ENCODE peak calls at places on chromosome 11, in seven cellular contexts. One of them, this sample, is unnamed.

GRCh38 chr11:109236696-109237095 is 185.3 kb upstream of the C11orf87 start:
- DNase-seq in sigmoid colon: no peak
- DNase-seq in left ventricle myocardium inferior: no peak
- DNase-seq in fibroblast of lung: no peak
- DNase-seq in effector memory CD4-positive, alpha-beta T cell: no peak
- DNase-seq in adipocyte: no peak
- DNase-seq in heart right ventricle: no peak
- DNase-seq in this sample: no peak

GRCh38 chr11:71454470-71455113 is 1.6 kb downstream of the NADSYN1 start:
- DNase-seq in sigmoid colon: peak; percentile 46
- DNase-seq in left ventricle myocardium inferior: no peak
- DNase-seq in fibroblast of lung: no peak
- DNase-seq in effector memory CD4-positive, alpha-beta T cell: no peak
- DNase-seq in adipocyte: no peak
- DNase-seq in heart right ventricle: no peak
- DNase-seq in this sample: no peak

GRCh38 chr11:86990079-86990478 is 34.9 kb upstream of the FZD4 start:
- DNase-seq in sigmoid colon: no peak
- DNase-seq in left ventricle myocardium inferior: no peak
- DNase-seq in fibroblast of lung: peak; percentile 17
- DNase-seq in effector memory CD4-positive, alpha-beta T cell: no peak
- DNase-seq in adipocyte: peak; percentile 23
- DNase-seq in heart right ventricle: no peak
- DNase-seq in this sample: no peak

GRCh38 chr11:86931965-86932332 is 23.2 kb downstream of the FZD4 start:
- DNase-seq in sigmoid colon: no peak
- DNase-seq in left ventricle myocardium inferior: no peak
- DNase-seq in fibroblast of lung: peak; percentile 57
- DNase-seq in effector memory CD4-positive, alpha-beta T cell: no peak
- DNase-seq in adipocyte: peak; percentile 36
- DNase-seq in heart right ventricle: peak; percentile 47
- DNase-seq in this sample: peak; percentile 66

GRCh38 chr11:34970480-34970879 is 54.1 kb downstream of the PDHX start:
- DNase-seq in sigmoid colon: no peak
- DNase-seq in left ventricle myocardium inferior: no peak
- DNase-seq in fibroblast of lung: no peak
- DNase-seq in effector memory CD4-positive, alpha-beta T cell: no peak
- DNase-seq in adipocyte: peak; percentile 79
- DNase-seq in heart right ventricle: no peak
- DNase-seq in this sample: no peak

GRCh38 chr11:4134844-4135243 is 40.2 kb downstream of the RRM1 start:
- DNase-seq in sigmoid colon: no peak
- DNase-seq in left ventricle myocardium inferior: no peak
- DNase-seq in fibroblast of lung: peak; percentile 18
- DNase-seq in effector memory CD4-positive, alpha-beta T cell: no peak
- DNase-seq in adipocyte: peak; percentile 24
- DNase-seq in heart right ventricle: no peak
- DNase-seq in this sample: peak; percentile 27

GRCh38 chr11:126631399-126631798 is 275.9 kb downstream of the ST3GAL4 start:
- DNase-seq in sigmoid colon: no peak
- DNase-seq in left ventricle myocardium inferior: no peak
- DNase-seq in fibroblast of lung: no peak
- DNase-seq in effector memory CD4-positive, alpha-beta T cell: no peak
- DNase-seq in adipocyte: no peak
- DNase-seq in heart right ventricle: no peak
- DNase-seq in this sample: no peak

GRCh38 chr11:71218789-71219499 is 33.4 kb downstream of the SHANK2 start:
- DNase-seq in sigmoid colon: peak; percentile 9
- DNase-seq in left ventricle myocardium inferior: no peak
- DNase-seq in fibroblast of lung: no peak
- DNase-seq in effector memory CD4-positive, alpha-beta T cell: no peak
- DNase-seq in adipocyte: no peak
- DNase-seq in heart right ventricle: no peak
- DNase-seq in this sample: no peak

GRCh38 chr11:45879803-45880685 is 5.4 kb upstream of the MAPK8IP1 start:
- DNase-seq in sigmoid colon: no peak
- DNase-seq in left ventricle myocardium inferior: no peak
- DNase-seq in fibroblast of lung: no peak
- DNase-seq in effector memory CD4-positive, alpha-beta T cell: no peak
- DNase-seq in adipocyte: no peak
- DNase-seq in heart right ventricle: no peak
- DNase-seq in this sample: peak; percentile 63

GRCh38 chr11:76735841-76736240 is 47.3 kb upstream of the TSKU start:
- DNase-seq in sigmoid colon: no peak
- DNase-seq in left ventricle myocardium inferior: no peak
- DNase-seq in fibroblast of lung: no peak
- DNase-seq in effector memory CD4-positive, alpha-beta T cell: no peak
- DNase-seq in adipocyte: no peak
- DNase-seq in heart right ventricle: no peak
- DNase-seq in this sample: no peak

GRCh38 chr11:63583288-63583687 is 20.1 kb upstream of the PLAAT2 start:
- DNase-seq in sigmoid colon: no peak
- DNase-seq in left ventricle myocardium inferior: no peak
- DNase-seq in fibroblast of lung: no peak
- DNase-seq in effector memory CD4-positive, alpha-beta T cell: no peak
- DNase-seq in adipocyte: no peak
- DNase-seq in heart right ventricle: no peak
- DNase-seq in this sample: peak; percentile 68

GRCh38 chr11:102287963-102288744 is 29.1 kb upstream of the BIRC3 start:
- DNase-seq in sigmoid colon: no peak
- DNase-seq in left ventricle myocardium inferior: no peak
- DNase-seq in fibroblast of lung: peak; percentile 85
- DNase-seq in effector memory CD4-positive, alpha-beta T cell: no peak
- DNase-seq in adipocyte: peak; percentile 94
- DNase-seq in heart right ventricle: peak; percentile 55
- DNase-seq in this sample: peak; percentile 70

GRCh38 chr11:3341298-3341697 is 37.6 kb downstream of the ZNF195 start:
- DNase-seq in sigmoid colon: no peak
- DNase-seq in left ventricle myocardium inferior: peak; percentile 31
- DNase-seq in fibroblast of lung: peak; percentile 32
- DNase-seq in effector memory CD4-positive, alpha-beta T cell: peak; percentile 20
- DNase-seq in adipocyte: peak; percentile 33
- DNase-seq in heart right ventricle: no peak
- DNase-seq in this sample: peak; percentile 27

GRCh38 chr11:31768744-31769143 is 42.4 kb downstream of the PAX6 start:
- DNase-seq in sigmoid colon: no peak
- DNase-seq in left ventricle myocardium inferior: no peak
- DNase-seq in fibroblast of lung: no peak
- DNase-seq in effector memory CD4-positive, alpha-beta T cell: no peak
- DNase-seq in adipocyte: no peak
- DNase-seq in heart right ventricle: no peak
- DNase-seq in this sample: no peak

GRCh38 chr11:113311536-113311935 is 2.8 kb upstream of the TTC12 start:
- DNase-seq in sigmoid colon: no peak
- DNase-seq in left ventricle myocardium inferior: no peak
- DNase-seq in fibroblast of lung: no peak
- DNase-seq in effector memory CD4-positive, alpha-beta T cell: no peak
- DNase-seq in adipocyte: no peak
- DNase-seq in heart right ventricle: no peak
- DNase-seq in this sample: no peak

GRCh38 chr11:124754710-124755109 is 2.7 kb upstream of the VSIG2 start:
- DNase-seq in sigmoid colon: no peak
- DNase-seq in left ventricle myocardium inferior: no peak
- DNase-seq in fibroblast of lung: no peak
- DNase-seq in effector memory CD4-positive, alpha-beta T cell: no peak
- DNase-seq in adipocyte: no peak
- DNase-seq in heart right ventricle: no peak
- DNase-seq in this sample: no peak
- H3K4me1 ChIP-seq in sigmoid colon: peaks cover 25% of the 10 kb centered on the region
- H3K4me1 ChIP-seq in left ventricle myocardium inferior: peaks cover 99% of the 10 kb centered on the region
- H3K4me1 ChIP-seq in fibroblast of lung: peaks cover 14% of the 10 kb centered on the region
- H3K4me1 ChIP-seq in effector memory CD4-positive, alpha-beta T cell: peaks cover 16% of the 10 kb centered on the region
- H3K4me1 ChIP-seq in adipocyte: peaks cover 12% of the 10 kb centered on the region
- H3K4me1 ChIP-seq in heart right ventricle: peaks cover 69% of the 10 kb centered on the region
- H3K4me1 ChIP-seq in this sample: peaks cover 6% of the 10 kb centered on the region

DNA sequence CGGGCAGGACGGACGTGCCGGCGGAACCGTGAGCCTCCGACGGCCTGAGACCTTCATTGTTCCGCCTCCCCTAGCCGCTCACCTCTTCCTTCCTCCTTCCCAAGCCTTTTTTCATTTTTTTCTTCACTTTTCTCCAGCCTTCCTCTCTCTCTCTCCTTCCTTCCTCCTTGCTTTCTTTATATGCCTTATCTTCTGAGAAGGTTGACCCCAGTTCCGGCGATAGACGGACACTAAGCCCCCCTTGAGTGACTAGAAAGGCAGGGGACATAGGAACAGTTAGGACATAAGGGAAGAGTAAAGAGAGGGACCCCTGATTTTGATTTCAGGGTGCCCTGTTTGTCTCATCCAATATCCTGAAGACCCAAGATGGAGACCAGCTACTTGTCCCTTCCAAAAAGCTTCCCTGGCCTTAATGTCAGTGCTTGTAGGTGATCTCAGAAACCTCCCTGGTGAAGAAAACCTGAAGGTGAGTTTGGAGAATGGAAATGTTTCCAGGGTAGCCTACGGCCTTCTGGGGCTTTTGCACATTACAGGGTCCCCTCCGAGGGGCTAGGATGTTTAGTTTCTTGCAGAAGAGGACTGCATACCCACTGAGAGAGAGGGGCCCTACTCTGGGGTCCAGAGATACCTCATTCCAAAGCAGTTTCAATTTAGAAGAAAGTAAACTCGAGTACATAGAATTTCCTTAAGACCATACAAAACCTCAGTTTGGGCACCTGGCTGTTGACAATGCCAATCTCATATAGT is 3.5 kb downstream of the ADM start:
- DNase-seq in sigmoid colon: no peak
- DNase-seq in left ventricle myocardium inferior: no peak
- DNase-seq in fibroblast of lung: peak; percentile 39
- DNase-seq in effector memory CD4-positive, alpha-beta T cell: no peak
- DNase-seq in adipocyte: peak; percentile 49
- DNase-seq in heart right ventricle: no peak
- DNase-seq in this sample: no peak
- H3K4me1 ChIP-seq in sigmoid colon: peaks cover 57% of the 10 kb centered on the region
- H3K4me1 ChIP-seq in left ventricle myocardium inferior: peaks cover 73% of the 10 kb centered on the region
- H3K4me1 ChIP-seq in fibroblast of lung: no peaks in the 10 kb centered on the region
- H3K4me1 ChIP-seq in effector memory CD4-positive, alpha-beta T cell: peaks cover 46% of the 10 kb centered on the region
- H3K4me1 ChIP-seq in adipocyte: peaks cover 6% of the 10 kb centered on the region
- H3K4me1 ChIP-seq in heart right ventricle: peaks cover 39% of the 10 kb centered on the region
- H3K4me1 ChIP-seq in this sample: peaks cover 43% of the 10 kb centered on the region

GRCh38 chr11:64741393-64742086 is 2.4 kb downstream of the RASGRP2 start:
- DNase-seq in sigmoid colon: no peak
- DNase-seq in left ventricle myocardium inferior: no peak
- DNase-seq in fibroblast of lung: no peak
- DNase-seq in effector memory CD4-positive, alpha-beta T cell: no peak
- DNase-seq in adipocyte: no peak
- DNase-seq in heart right ventricle: no peak
- DNase-seq in this sample: no peak
- H3K4me1 ChIP-seq in sigmoid colon: peaks cover 45% of the 10 kb centered on the region
- H3K4me1 ChIP-seq in left ventricle myocardium inferior: peaks cover 48% of the 10 kb centered on the region
- H3K4me1 ChIP-seq in fibroblast of lung: peaks cover 22% of the 10 kb centered on the region
- H3K4me1 ChIP-seq in effector memory CD4-positive, alpha-beta T cell: peaks cover 25% of the 10 kb centered on the region
- H3K4me1 ChIP-seq in adipocyte: peaks cover 28% of the 10 kb centered on the region
- H3K4me1 ChIP-seq in heart right ventricle: peaks cover 36% of the 10 kb centered on the region
- H3K4me1 ChIP-seq in this sample: peaks cover 19% of the 10 kb centered on the region

GRCh38 chr11:69319255-69320106 is 25.5 kb downstream of the MYEOV start:
- DNase-seq in sigmoid colon: peak; percentile 51
- DNase-seq in left ventricle myocardium inferior: no peak
- DNase-seq in fibroblast of lung: no peak
- DNase-seq in effector memory CD4-positive, alpha-beta T cell: no peak
- DNase-seq in adipocyte: no peak
- DNase-seq in heart right ventricle: no peak
- DNase-seq in this sample: no peak
- H3K4me1 ChIP-seq in sigmoid colon: peaks cover 11% of the 10 kb centered on the region
- H3K4me1 ChIP-seq in left ventricle myocardium inferior: no peaks in the 10 kb centered on the region
- H3K4me1 ChIP-seq in fibroblast of lung: peaks cover 27% of the 10 kb centered on the region
- H3K4me1 ChIP-seq in effector memory CD4-positive, alpha-beta T cell: no peaks in the 10 kb centered on the region
- H3K4me1 ChIP-seq in adipocyte: peaks cover 57% of the 10 kb centered on the region
- H3K4me1 ChIP-seq in heart right ventricle: no peaks in the 10 kb centered on the region
- H3K4me1 ChIP-seq in this sample: peaks cover 33% of the 10 kb centered on the region

DNA sequence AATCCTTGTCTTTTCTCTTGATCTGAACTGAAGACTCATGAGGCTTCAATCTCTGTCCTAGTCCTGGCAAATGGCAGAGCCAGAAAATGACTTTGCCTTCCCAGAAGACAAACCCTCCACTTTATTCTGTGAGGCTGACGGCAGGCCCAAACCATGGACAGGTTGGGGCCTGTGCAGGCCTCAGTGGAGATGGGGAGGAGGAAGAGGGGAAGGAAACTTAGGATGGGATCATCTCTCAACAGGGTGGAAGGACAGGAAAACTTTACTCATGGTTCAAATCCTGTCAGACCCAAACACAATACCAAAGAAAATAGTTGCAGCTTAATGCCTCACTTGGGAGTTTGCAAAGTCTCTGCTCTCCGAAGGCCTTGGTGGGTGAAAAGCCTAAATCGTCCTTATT is 9.8 kb downstream of the RPL27A start:
- DNase-seq in sigmoid colon: no peak
- DNase-seq in left ventricle myocardium inferior: no peak
- DNase-seq in fibroblast of lung: no peak
- DNase-seq in effector memory CD4-positive, alpha-beta T cell: no peak
- DNase-seq in adipocyte: no peak
- DNase-seq in heart right ventricle: no peak
- DNase-seq in this sample: no peak
- H3K4me1 ChIP-seq in sigmoid colon: peaks cover 18% of the 10 kb centered on the region
- H3K4me1 ChIP-seq in left ventricle myocardium inferior: peaks cover 18% of the 10 kb centered on the region
- H3K4me1 ChIP-seq in fibroblast of lung: peaks cover 14% of the 10 kb centered on the region
- H3K4me1 ChIP-seq in effector memory CD4-positive, alpha-beta T cell: peaks cover 12% of the 10 kb centered on the region
- H3K4me1 ChIP-seq in adipocyte: peaks cover 40% of the 10 kb centered on the region
- H3K4me1 ChIP-seq in heart right ventricle: peaks cover 10% of the 10 kb centered on the region
- H3K4me1 ChIP-seq in this sample: peaks cover 23% of the 10 kb centered on the region